ENCODE peak calls at places on chromosomes 2 and 18, in five cellular contexts. One of them, this sample, is unnamed.

GRCh38 chr2:234686088-234686890 is 189.4 kb upstream of the ARL4C start:
- DNase-seq in GM23338: peak; percentile 95
- DNase-seq in body of pancreas: no peak
- DNase-seq in SK-N-SH: no peak
- DNase-seq in upper lobe of right lung: no peak
- DNase-seq in this sample: no peak

GRCh38 chr2:234980476-234981187 is 28.8 kb downstream of the SH3BP4 start:
- DNase-seq in GM23338: no peak
- DNase-seq in body of pancreas: peak; percentile 59
- DNase-seq in SK-N-SH: no peak
- DNase-seq in upper lobe of right lung: no peak
- DNase-seq in this sample: no peak

GRCh38 chr2:11569636-11570035 is 35.8 kb downstream of the GREB1 start:
- DNase-seq in GM23338: no peak
- DNase-seq in body of pancreas: no peak
- DNase-seq in SK-N-SH: no peak
- DNase-seq in upper lobe of right lung: peak; percentile 42
- DNase-seq in this sample: no peak

GRCh38 chr2:169968767-169969166 is 141.5 kb downstream of the UBR3 start:
- DNase-seq in GM23338: no peak
- DNase-seq in body of pancreas: no peak
- DNase-seq in SK-N-SH: no peak
- DNase-seq in upper lobe of right lung: no peak
- DNase-seq in this sample: no peak

GRCh38 chr2:186751078-186751477 is 57.2 kb downstream of the FAM171B start:
- DNase-seq in GM23338: no peak
- DNase-seq in body of pancreas: no peak
- DNase-seq in SK-N-SH: no peak
- DNase-seq in upper lobe of right lung: no peak
- DNase-seq in this sample: no peak

GRCh38 chr2:182404102-182404501 is 22.7 kb downstream of the PDE1A start:
- DNase-seq in GM23338: no peak
- DNase-seq in body of pancreas: no peak
- DNase-seq in SK-N-SH: no peak
- DNase-seq in upper lobe of right lung: no peak
- DNase-seq in this sample: no peak

GRCh38 chr2:201149064-201149820 is 33.3 kb downstream of the CFLAR start:
- DNase-seq in GM23338: no peak
- DNase-seq in body of pancreas: no peak
- DNase-seq in SK-N-SH: no peak
- DNase-seq in upper lobe of right lung: no peak
- DNase-seq in this sample: peak; percentile 77

GRCh38 chr2:172119089-172119488 is 16.4 kb upstream of the DLX2 start:
- DNase-seq in GM23338: no peak
- DNase-seq in body of pancreas: no peak
- DNase-seq in SK-N-SH: no peak
- DNase-seq in upper lobe of right lung: no peak
- DNase-seq in this sample: no peak

GRCh38 chr2:134550566-134551164 is 168.1 kb downstream of the TMEM163 start:
- DNase-seq in GM23338: no peak
- DNase-seq in body of pancreas: no peak
- DNase-seq in SK-N-SH: peak; percentile 56
- DNase-seq in upper lobe of right lung: no peak
- DNase-seq in this sample: no peak

GRCh38 chr2:44110444-44110843 is 58.2 kb upstream of the PPM1B start:
- DNase-seq in GM23338: no peak
- DNase-seq in body of pancreas: no peak
- DNase-seq in SK-N-SH: no peak
- DNase-seq in upper lobe of right lung: no peak
- DNase-seq in this sample: no peak

GRCh38 chr18:45690975-45691815 is 32.8 kb upstream of the SLC14A1 start:
- DNase-seq in GM23338: peak; percentile 95
- DNase-seq in body of pancreas: peak; percentile 83
- DNase-seq in SK-N-SH: peak; percentile 69
- DNase-seq in upper lobe of right lung: peak; percentile 79
- DNase-seq in this sample: no peak

GRCh38 chr2:112048887-112049286 is 6.2 kb upstream of the TMEM87B start:
- DNase-seq in GM23338: peak; percentile 64
- DNase-seq in body of pancreas: peak; percentile 50
- DNase-seq in SK-N-SH: peak; percentile 42
- DNase-seq in upper lobe of right lung: no peak
- DNase-seq in this sample: no peak

GRCh38 chr2:20615046-20615465 is 35.8 kb downstream of the HS1BP3 start:
- DNase-seq in GM23338: no peak
- DNase-seq in body of pancreas: no peak
- DNase-seq in SK-N-SH: no peak
- DNase-seq in upper lobe of right lung: peak; percentile 46
- DNase-seq in this sample: no peak

GRCh38 chr2:222294996-222295367 is 3.8 kb downstream of the PAX3 start:
- DNase-seq in GM23338: no peak
- DNase-seq in body of pancreas: no peak
- DNase-seq in SK-N-SH: no peak
- DNase-seq in upper lobe of right lung: no peak
- DNase-seq in this sample: no peak
- H3K4me3 ChIP-seq in GM23338: peak overlapping the region; percentile 42
- H3K4me3 ChIP-seq in body of pancreas: no peak overlapping the region
- H3K4me3 ChIP-seq in SK-N-SH: no peak overlapping the region
- H3K4me3 ChIP-seq in upper lobe of right lung: peak overlapping the region; percentile 17
- H3K4me3 ChIP-seq in this sample: peak overlapping the region; percentile 49

GRCh38 chr2:94964193-94964592 is 61.3 kb upstream of the MAL start:
- DNase-seq in GM23338: no peak
- DNase-seq in body of pancreas: no peak
- DNase-seq in SK-N-SH: no peak
- DNase-seq in upper lobe of right lung: no peak
- DNase-seq in this sample: no peak
- TF ChIP-seq CTCF in GM23338: no peak
- TF ChIP-seq CTCF in body of pancreas: no peak
- TF ChIP-seq CTCF in SK-N-SH: no peak
- TF ChIP-seq CTCF in upper lobe of right lung: no peak
- TF ChIP-seq CTCF in this sample: no peak

GRCh38 chr2:26157580-26157979 is 15.3 kb upstream of the GAREM2 start:
- DNase-seq in GM23338: no peak
- DNase-seq in body of pancreas: no peak
- DNase-seq in SK-N-SH: no peak
- DNase-seq in upper lobe of right lung: no peak
- DNase-seq in this sample: no peak
- H3K4me3 ChIP-seq in GM23338: no peak overlapping the region
- H3K4me3 ChIP-seq in body of pancreas: no peak overlapping the region
- H3K4me3 ChIP-seq in SK-N-SH: no peak overlapping the region
- H3K4me3 ChIP-seq in upper lobe of right lung: no peak overlapping the region
- H3K4me3 ChIP-seq in this sample: no peak overlapping the region

GRCh38 chr2:232592687-232593407 is 40.6 kb upstream of the EFHD1 start:
- DNase-seq in GM23338: no peak
- DNase-seq in body of pancreas: no peak
- DNase-seq in SK-N-SH: no peak
- DNase-seq in upper lobe of right lung: no peak
- DNase-seq in this sample: peak; percentile 57
- TF ChIP-seq CTCF in GM23338: peak; percentile 19
- TF ChIP-seq CTCF in body of pancreas: no peak
- TF ChIP-seq CTCF in SK-N-SH: peak; percentile 23
- TF ChIP-seq CTCF in upper lobe of right lung: no peak
- TF ChIP-seq CTCF in this sample: peak; percentile 13

GRCh38 chr18:5895886-5896740 is 791 bp upstream of the TMEM200C start:
- DNase-seq in GM23338: peak; percentile 74
- DNase-seq in body of pancreas: peak; percentile 13
- DNase-seq in SK-N-SH: peak; percentile 72
- DNase-seq in upper lobe of right lung: peak; percentile 71
- DNase-seq in this sample: no peak
- H3K4me3 ChIP-seq in GM23338: peak overlapping the region; percentile 60
- H3K4me3 ChIP-seq in body of pancreas: no peak overlapping the region
- H3K4me3 ChIP-seq in SK-N-SH: peak overlapping the region; percentile 35
- H3K4me3 ChIP-seq in upper lobe of right lung: peak overlapping the region; percentile 44
- H3K4me3 ChIP-seq in this sample: peak overlapping the region; percentile 49

DNA sequence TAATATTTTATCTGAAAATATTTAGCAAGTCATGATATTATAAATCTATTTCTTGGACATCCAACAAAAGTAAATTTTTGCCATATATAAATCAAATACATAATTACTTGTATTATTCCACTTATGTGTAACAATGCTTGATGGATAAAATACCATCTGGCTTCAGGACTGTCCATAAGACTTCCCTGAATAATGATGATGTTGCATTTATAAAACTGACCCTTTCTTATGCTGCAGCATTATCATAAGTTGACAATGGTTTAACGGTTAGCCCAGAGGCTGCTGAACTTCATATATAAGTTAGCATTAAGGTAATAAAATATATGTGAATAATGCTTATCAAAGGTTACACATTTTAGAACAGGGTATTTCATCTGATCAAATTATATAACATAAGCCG is 95.4 kb downstream of the CDH2 start:
- DNase-seq in GM23338: no peak
- DNase-seq in body of pancreas: no peak
- DNase-seq in SK-N-SH: no peak
- DNase-seq in upper lobe of right lung: no peak
- DNase-seq in this sample: no peak
- TF ChIP-seq CTCF in GM23338: no peak
- TF ChIP-seq CTCF in body of pancreas: no peak
- TF ChIP-seq CTCF in SK-N-SH: no peak
- TF ChIP-seq CTCF in upper lobe of right lung: no peak
- TF ChIP-seq CTCF in this sample: no peak

This sample was measured in AG04449.